ENCODE peak calls at places on chromosomes 4 and X, in six cellular contexts. Z is K562, A is brain microvascular endothelial cell, O is foreskin keratinocyte, I is right atrium auricular region, G is hepatocyte. M is an unnamed sample. For H3K27me3, the result is how much of the 10 kb centered on the place peaks cover.

GRCh38 chr4:180449395-180449956 is 1793.7 kb upstream of the TENM3 start:
- DNase-seq in Z (no peak), A (no peak), O (peak), I (no peak), G (peak), M (no peak)

GRCh38 chrX:85037114-85037513 is 33.4 kb downstream of the APOOL start:
- DNase-seq in Z (no peak), A (no peak), O (peak), I (no peak), G (no peak), M (no peak)

GRCh38 chr4:189823611-189824010 is 117.1 kb upstream of the FRG1 start:
- DNase-seq in Z (no peak), A (no peak), O (no peak), I (no peak), G (no peak), M (no peak)

GRCh38 chrX:19889582-19890342 is 2.4 kb upstream of the SH3KBP1 start:
- DNase-seq in Z (peak), A (peak), O (peak), I (no peak), G (peak), M (no peak)

GRCh38 chr4:105992641-105993305 is 97.5 kb downstream of the NPNT start:
- DNase-seq in Z (no peak), A (no peak), O (peak), I (no peak), G (no peak), M (no peak)

GRCh38 chr4:188930822-188931221 is 791.6 kb downstream of the TRIML1 start:
- DNase-seq in Z (peak), A (no peak), O (no peak), I (no peak), G (no peak), M (no peak)

GRCh38 chr4:73705056-73705432 is 35.3 kb upstream of the CXCL8 start:
- DNase-seq in Z (no peak), A (peak), O (peak), I (no peak), G (no peak), M (no peak)

GRCh38 chr4:171793723-171794122 is 19.5 kb upstream of the GALNTL6 start:
- DNase-seq in Z (no peak), A (no peak), O (no peak), I (no peak), G (no peak), M (no peak)

GRCh38 chr4:3316146-3316545 is 23.3 kb downstream of the RGS12 start:
- DNase-seq in Z (no peak), A (no peak), O (no peak), I (peak), G (no peak), M (no peak)

GRCh38 chrX:137032378-137032694 is 1.5 kb downstream of the GPR101 start:
- DNase-seq in Z (peak), A (no peak), O (no peak), I (no peak), G (no peak), M (no peak)

GRCh38 chr4:156771171-156771837 is 200.3 kb downstream of the PDGFC start:
- DNase-seq in Z (no peak), A (peak), O (peak), I (no peak), G (no peak), M (no peak)

GRCh38 chrX:67574696-67575095 is 30.9 kb downstream of the AR start:
- DNase-seq in Z (no peak), A (no peak), O (peak), I (no peak), G (no peak), M (no peak)

GRCh38 chrX:129247642-129248041 is 275.6 kb downstream of the SMARCA1 start:
- DNase-seq in Z (no peak), A (no peak), O (no peak), I (no peak), G (no peak), M (no peak)

GRCh38 chr4:185395255-185395955 is at the start of gene LRP2BP:
- DNase-seq in Z (no peak), A (no peak), O (peak), I (no peak), G (no peak), M (no peak)

GRCh38 chr4:70651864-70652506 is 14.3 kb downstream of the JCHAIN start:
- DNase-seq in Z (peak), A (no peak), O (peak), I (no peak), G (peak), M (no peak)

GRCh38 chrX:48864210-48864609 is 28.8 kb upstream of the PCSK1N start:
- DNase-seq in Z (peak), A (peak), O (peak), I (no peak), G (no peak), M (no peak)

GRCh38 chr4:58807843-58808605 is 1697.8 kb upstream of the IGFBP7 start:
- DNase-seq in Z (no peak), A (peak), O (peak), I (no peak), G (no peak), M (no peak)

GRCh38 chr4:103424853-103425252 is 226.7 kb upstream of the CENPE start:
- DNase-seq in Z (no peak), A (no peak), O (peak), I (no peak), G (peak), M (no peak)

GRCh38 chrX:2710041-2710471 is 19.0 kb downstream of the CD99 start:
- DNase-seq in Z (peak), A (peak), O (peak), I (no peak), G (peak), M (peak)

GRCh38 chr4:186651624-186652023 is 72.0 kb downstream of the FAT1 start:
- DNase-seq in Z (no peak), A (peak), O (no peak), I (peak), G (peak), M (no peak)

GRCh38 chr4:185235480-185236154 is 26.2 kb downstream of the SNX25 start:
- DNase-seq in Z (peak), A (peak), O (peak), I (no peak), G (peak), M (no peak)

GRCh38 chr4:6441202-6441582 is 31.2 kb downstream of the PPP2R2C start:
- DNase-seq in Z (no peak), A (no peak), O (no peak), I (no peak), G (no peak), M (no peak)

GRCh38 chrX:100995469-100995868 is 26.0 kb downstream of the ARL13A start:
- DNase-seq in Z (peak), A (peak), O (peak), I (no peak), G (peak), M (peak)

GRCh38 chr4:128427832-128428366 is 140.3 kb upstream of the PGRMC2 start:
- DNase-seq in Z (peak), A (peak), O (peak), I (no peak), G (peak), M (peak)

GRCh38 chr4:173735055-173735454 is 205.0 kb upstream of the HAND2 start:
- DNase-seq in Z (no peak), A (no peak), O (peak), I (no peak), G (no peak), M (no peak)

GRCh38 chr4:16579866-16580265 is 318.6 kb downstream of the LDB2 start:
- DNase-seq in Z (no peak), A (no peak), O (no peak), I (no peak), G (no peak), M (no peak)

GRCh38 chr4:180028682-180029081 is 2214.5 kb upstream of the TENM3 start:
- DNase-seq in Z (peak), A (no peak), O (peak), I (no peak), G (peak), M (no peak)

GRCh38 chr4:129094347-129094746 is 1.0 kb upstream of the SCLT1 start:
- DNase-seq in Z (no peak), A (no peak), O (no peak), I (no peak), G (no peak), M (no peak)

GRCh38 chrX:155262970-155263754 is 1.1 kb downstream of the RAB39B start:
- DNase-seq in Z (no peak), A (no peak), O (no peak), I (no peak), G (no peak), M (no peak)

GRCh38 chrX:41148553-41148952 is 63.3 kb downstream of the USP9X start:
- DNase-seq in Z (no peak), A (peak), O (peak), I (no peak), G (no peak), M (no peak)

GRCh38 chr4:102429553-102429952 is 71.6 kb upstream of the NFKB1 start:
- DNase-seq in Z (no peak), A (peak), O (peak), I (no peak), G (no peak), M (no peak)

GRCh38 chr4:120853101-120853940 is 69.2 kb downstream of the PRDM5 start:
- DNase-seq in Z (no peak), A (no peak), O (no peak), I (no peak), G (no peak), M (no peak)

GRCh38 chrX:20312018-20312417 is 45.3 kb upstream of the RPS6KA3 start:
- DNase-seq in Z (no peak), A (no peak), O (no peak), I (no peak), G (no peak), M (no peak)

GRCh38 chr4:7761720-7762119 is 177.9 kb downstream of the AFAP1 start:
- DNase-seq in Z (peak), A (peak), O (no peak), I (peak), G (peak), M (no peak)

GRCh38 chr4:26263165-26263564 is 57.6 kb upstream of the RBPJ start:
- DNase-seq in Z (peak), A (no peak), O (no peak), I (no peak), G (peak), M (no peak)

GRCh38 chrX:48848847-48849246 is 13.4 kb upstream of the PCSK1N start:
- DNase-seq in Z (no peak), A (no peak), O (no peak), I (no peak), G (no peak), M (no peak)

GRCh38 chr4:8528713-8529112 is 51.5 kb upstream of the GPR78 start:
- DNase-seq in Z (no peak), A (peak), O (peak), I (no peak), G (no peak), M (no peak)

GRCh38 chr4:139022835-139023234 is 7.3 kb downstream of the NOCT start:
- DNase-seq in Z (no peak), A (no peak), O (no peak), I (no peak), G (no peak), M (no peak)

GRCh38 chr4:47831026-47831689 is 6.7 kb downstream of the CORIN start:
- DNase-seq in Z (no peak), A (no peak), O (no peak), I (no peak), G (peak), M (no peak)

GRCh38 chr4:120870279-120870673 is 52.2 kb downstream of the PRDM5 start:
- DNase-seq in Z (no peak), A (no peak), O (no peak), I (no peak), G (no peak), M (no peak)

DNA sequence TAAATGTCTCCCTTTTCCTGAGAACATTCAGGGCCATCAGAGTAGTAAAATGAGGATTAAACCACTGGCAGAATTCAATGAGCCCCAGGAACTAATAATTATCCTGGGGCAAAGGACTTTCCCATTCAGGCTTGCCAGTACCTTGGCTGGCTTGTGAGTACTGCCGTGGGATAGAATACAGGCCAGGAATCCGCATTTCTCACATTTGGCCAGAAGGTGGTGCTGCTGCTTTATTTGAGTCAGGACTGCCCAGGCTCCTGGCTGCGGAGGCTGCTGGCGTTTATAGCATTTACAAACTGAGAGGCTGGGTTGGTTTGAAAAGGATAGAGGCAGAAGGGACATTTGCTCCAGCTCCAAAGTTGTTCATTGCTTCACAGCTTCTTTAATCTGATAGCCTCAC is 91.4 kb downstream of the RTL9 start:
- DNase-seq in Z (peak), A (peak), O (peak), I (peak), G (peak), M (no peak)
- TF ChIP-seq CTCF in Z (peak), A (peak), O (peak), I (peak), G (peak), M (peak)

GRCh38 chr4:84494518-84494917 is 4.6 kb downstream of the NKX6-1 start:
- DNase-seq in Z (no peak), A (no peak), O (no peak), I (no peak), G (no peak), M (no peak)

GRCh38 chr4:84492290-84492689 is 6.8 kb downstream of the NKX6-1 start:
- DNase-seq in Z (no peak), A (no peak), O (no peak), I (no peak), G (no peak), M (no peak)

GRCh38 chr4:84491420-84491819 is 7.7 kb downstream of the NKX6-1 start:
- DNase-seq in Z (no peak), A (no peak), O (no peak), I (no peak), G (no peak), M (no peak)

GRCh38 chr4:84492737-84493091 is 6.4 kb downstream of the NKX6-1 start:
- DNase-seq in Z (no peak), A (no peak), O (no peak), I (no peak), G (no peak), M (no peak)

DNA sequence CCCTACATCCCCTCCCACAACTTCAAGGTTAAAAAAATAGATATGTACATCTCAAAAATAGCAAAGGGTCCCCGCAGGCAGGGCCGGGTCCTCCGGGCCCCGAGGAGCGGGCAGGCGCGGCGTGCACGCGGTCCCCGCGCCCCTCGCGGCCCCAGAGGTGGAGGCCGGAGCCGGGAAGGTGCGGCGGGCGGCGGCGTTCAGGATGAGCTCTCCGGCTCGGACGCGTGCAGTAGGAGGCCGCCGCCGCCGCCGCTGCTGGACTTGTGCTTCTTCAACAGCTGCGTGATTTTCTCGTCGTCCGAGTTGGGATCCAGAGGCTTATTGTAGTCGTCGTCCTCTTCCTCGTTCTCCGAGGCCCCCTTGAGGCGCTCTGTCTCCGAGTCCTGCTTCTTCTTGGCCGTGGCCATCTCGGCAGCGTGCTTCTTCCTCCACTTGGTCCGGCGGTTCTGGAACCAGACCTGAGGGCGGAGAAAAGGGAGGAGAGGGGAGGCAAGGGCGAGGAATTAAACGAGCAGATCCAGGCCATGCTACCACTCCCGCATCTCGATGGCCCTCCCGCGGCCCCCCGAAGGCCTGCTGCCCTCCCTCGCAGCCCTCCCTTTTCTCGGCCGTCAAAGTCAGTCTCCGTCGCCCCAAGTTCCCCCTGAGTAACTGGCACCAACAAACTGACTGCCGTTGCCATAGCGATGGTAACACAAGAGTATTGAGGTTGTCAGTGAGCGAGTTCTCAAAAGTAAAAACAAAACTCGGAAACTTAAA is 5.8 kb downstream of the NKX6-1 start:
- DNase-seq in Z (peak), A (no peak), O (no peak), I (no peak), G (peak), M (no peak)
- H3K27me3 ChIP-seq in Z (under half), A (under half), O (half or more), I (under half), G (half or more), M (under half)

GRCh38 chrX:47646636-47647035 is 3.7 kb downstream of the ELK1 start:
- DNase-seq in Z (no peak), A (no peak), O (no peak), I (no peak), G (no peak), M (no peak)

GRCh38 chrX:47648376-47648775 is 2.0 kb downstream of the ELK1 start:
- DNase-seq in Z (no peak), A (no peak), O (no peak), I (no peak), G (no peak), M (no peak)

GRCh38 chrX:47643926-47644325 is 6.4 kb downstream of the ELK1 start:
- DNase-seq in Z (no peak), A (no peak), O (no peak), I (no peak), G (no peak), M (no peak)

GRCh38 chrX:47645530-47645929 is 4.8 kb downstream of the ELK1 start:
- DNase-seq in Z (no peak), A (no peak), O (peak), I (no peak), G (no peak), M (no peak)

DNA sequence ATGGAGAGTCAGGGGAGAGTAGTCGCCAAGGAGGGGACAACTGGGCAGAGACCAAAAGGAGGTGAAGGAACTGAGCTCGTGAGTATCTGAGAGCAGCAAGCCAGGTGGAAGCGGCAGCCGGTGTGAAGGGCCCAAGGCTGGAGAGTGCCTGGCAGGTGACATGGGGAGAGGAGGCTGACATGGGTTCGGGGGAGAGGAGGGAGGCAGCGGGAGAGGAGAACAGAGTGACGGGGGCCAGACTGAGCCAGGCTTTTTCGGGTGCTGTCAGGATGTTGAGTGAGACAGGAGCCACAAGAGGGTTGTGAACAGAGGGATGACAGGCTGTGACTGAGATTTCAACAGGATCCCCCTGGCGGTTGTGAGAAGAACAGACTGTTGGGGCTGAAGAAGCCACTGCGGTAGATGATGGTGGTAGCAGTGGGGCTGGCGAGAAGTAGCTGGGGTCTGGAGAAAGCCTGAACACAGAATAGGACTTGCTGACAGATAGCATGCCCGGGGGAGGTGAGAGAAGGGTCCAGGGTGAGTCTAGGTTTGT is 5.7 kb downstream of the ELK1 start:
- DNase-seq in Z (peak), A (no peak), O (no peak), I (no peak), G (peak), M (no peak)
- TF ChIP-seq CTCF in Z (peak), A (peak), O (peak), I (peak), G (peak), M (peak)

GRCh38 chr4:169955521-169955920 is 70.7 kb downstream of the MFAP3L start:
- DNase-seq in Z (no peak), A (no peak), O (no peak), I (no peak), G (no peak), M (no peak)
- H3K27me3 ChIP-seq in Z (under half), A (under half), O (under half), I (under half), G (under half), M (under half)

M was measured in BJ.